ENCODE peak calls at places on chromosome 18, in four cellular contexts. Y is IMR-90, K is K562, I is GM12878. R is an unnamed sample.

GRCh38 chr18:13235981-13236380 is 17.4 kb downstream of the LDLRAD4 start:
- DNase-seq in K (no peak), Y (no peak), I (no peak), R (no peak)

GRCh38 chr18:49861659-49862058 is 48.3 kb upstream of the ACAA2 start:
- DNase-seq in K (no peak), Y (no peak), I (no peak), R (peak)

GRCh38 chr18:47968721-47969120 is 38.3 kb upstream of the SMAD2 start:
- DNase-seq in K (no peak), I (no peak), Y (no peak), R (no peak)

GRCh38 chr18:45920367-45920766 is 46.8 kb downstream of the EPG5 start:
- DNase-seq in K (no peak), I (no peak), Y (peak), R (peak)

GRCh38 chr18:76621184-76621583 is 126.1 kb upstream of the ZNF516 start:
- DNase-seq in K (no peak), I (no peak), Y (peak), R (no peak)

GRCh38 chr18:49819768-49820662 is 6.7 kb upstream of the ACAA2 start:
- DNase-seq in Y (no peak), K (no peak), I (no peak), R (no peak)

GRCh38 chr18:48934400-48934707 is 16.4 kb downstream of the SMAD7 start:
- DNase-seq in K (no peak), Y (no peak), I (no peak), R (no peak)

GRCh38 chr18:32160547-32160946 is 29.3 kb upstream of the MEP1B start:
- DNase-seq in K (no peak), Y (no peak), I (no peak), R (no peak)

GRCh38 chr18:78893396-78894305 is 86.0 kb upstream of the SALL3 start:
- DNase-seq in K (no peak), I (no peak), Y (no peak), R (no peak)

GRCh38 chr18:56447972-56448371 is 190.4 kb downstream of the TXNL1 start:
- DNase-seq in I (no peak), K (no peak), Y (peak), R (no peak)

GRCh38 chr18:53991805-53992204 is 232.7 kb downstream of the MBD2 start:
- DNase-seq in I (no peak), K (no peak), Y (no peak), R (no peak)

GRCh38 chr18:44458777-44459176 is 221.9 kb upstream of the SETBP1 start:
- DNase-seq in I (no peak), Y (peak), K (no peak), R (peak)

DNA sequence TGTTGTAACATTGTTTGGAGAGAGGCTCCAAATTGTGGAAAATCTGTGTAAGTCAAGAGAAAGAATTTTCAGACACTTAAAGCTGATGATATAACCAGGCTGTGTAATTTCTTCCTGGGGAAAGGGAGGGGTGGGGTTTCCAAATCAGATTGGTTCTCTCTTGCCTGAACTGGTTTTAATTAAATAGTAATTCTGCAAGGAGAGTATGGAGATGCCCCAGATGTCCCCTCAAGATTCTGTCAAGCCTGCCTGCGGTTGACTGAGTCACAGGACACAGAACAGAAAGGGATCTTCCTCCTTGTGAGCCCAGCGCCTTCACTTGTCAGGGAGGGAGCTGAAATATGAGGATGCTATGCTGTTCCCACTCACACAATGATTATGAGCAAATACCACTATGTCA is 54.5 kb downstream of the C18orf63 start:
- DNase-seq in Y (no peak), K (no peak), I (no peak), R (no peak)
- TF ChIP-seq FOS in Y (no peak), K (no peak), I (no peak), R (no peak)

GRCh38 chr18:3340682-3341097 is 78.8 kb downstream of the MYL12B start:
- DNase-seq in Y (peak), K (peak), I (no peak), R (peak)
- H2AFZ ChIP-seq in Y (no peak), K (peak), I (no peak), R (peak)

GRCh38 chr18:6333981-6334380 is 80.7 kb downstream of the L3MBTL4 start:
- DNase-seq in Y (no peak), I (no peak), K (no peak), R (no peak)

GRCh38 chr18:6336239-6336638 is 78.5 kb downstream of the L3MBTL4 start:
- DNase-seq in K (no peak), Y (no peak), I (no peak), R (no peak)

GRCh38 chr18:6327895-6328623 is 86.7 kb downstream of the L3MBTL4 start:
- DNase-seq in I (no peak), Y (no peak), K (no peak), R (no peak)

GRCh38 chr18:6328624-6329016 is 86.1 kb downstream of the L3MBTL4 start:
- DNase-seq in Y (no peak), K (no peak), I (no peak), R (no peak)

GRCh38 chr18:6331872-6332271 is 82.8 kb downstream of the L3MBTL4 start:
- DNase-seq in K (no peak), Y (no peak), I (no peak), R (no peak)
- TF ChIP-seq FOS in K (no peak), Y (no peak), I (no peak), R (no peak)

GRCh38 chr18:26104037-26104436 is 13.6 kb upstream of the SS18 start:
- DNase-seq in Y (no peak), I (no peak), K (no peak), R (no peak)

DNA sequence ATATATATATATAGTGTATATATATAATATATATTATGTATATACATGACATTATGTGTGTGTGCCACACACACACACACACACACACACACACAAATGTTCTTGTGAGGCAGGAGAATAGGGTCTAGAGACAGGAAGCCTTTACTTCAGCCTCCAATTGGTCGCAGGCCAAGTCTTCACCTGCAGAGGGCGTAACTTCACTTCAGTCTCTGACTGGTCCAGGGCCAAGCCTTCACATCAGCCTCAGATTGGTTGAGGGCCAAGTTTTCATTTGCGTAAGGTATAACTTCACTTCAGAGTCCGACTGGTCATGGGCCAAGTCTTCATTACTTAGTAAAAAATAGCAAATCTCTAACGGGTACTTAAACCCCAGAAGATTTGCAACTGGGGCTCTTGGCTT is 13.2 kb upstream of the SS18 start:
- DNase-seq in Y (no peak), I (no peak), K (peak), R (no peak)
- H2AFZ ChIP-seq in Y (no peak), I (no peak), K (no peak), R (no peak)

GRCh38 chr18:596288-596881 is 403 bp upstream of the CLUL1 start:
- DNase-seq in Y (no peak), I (no peak), K (peak), R (no peak)
- TF ChIP-seq FOS in Y (no peak), I (no peak), K (no peak), R (no peak)

GRCh38 chr18:63962137-63962536 is 7.7 kb upstream of the SERPINB8 start:
- DNase-seq in Y (no peak), I (no peak), K (no peak), R (peak)

GRCh38 chr18:63961430-63961980 is 8.4 kb upstream of the SERPINB8 start:
- DNase-seq in I (no peak), K (no peak), Y (no peak), R (no peak)

GRCh38 chr18:63964908-63965307 is 5.0 kb upstream of the SERPINB8 start:
- DNase-seq in Y (no peak), I (no peak), K (no peak), R (no peak)

GRCh38 chr18:63963610-63964256 is 6.1 kb upstream of the SERPINB8 start:
- DNase-seq in K (no peak), Y (peak), I (no peak), R (peak)

DNA sequence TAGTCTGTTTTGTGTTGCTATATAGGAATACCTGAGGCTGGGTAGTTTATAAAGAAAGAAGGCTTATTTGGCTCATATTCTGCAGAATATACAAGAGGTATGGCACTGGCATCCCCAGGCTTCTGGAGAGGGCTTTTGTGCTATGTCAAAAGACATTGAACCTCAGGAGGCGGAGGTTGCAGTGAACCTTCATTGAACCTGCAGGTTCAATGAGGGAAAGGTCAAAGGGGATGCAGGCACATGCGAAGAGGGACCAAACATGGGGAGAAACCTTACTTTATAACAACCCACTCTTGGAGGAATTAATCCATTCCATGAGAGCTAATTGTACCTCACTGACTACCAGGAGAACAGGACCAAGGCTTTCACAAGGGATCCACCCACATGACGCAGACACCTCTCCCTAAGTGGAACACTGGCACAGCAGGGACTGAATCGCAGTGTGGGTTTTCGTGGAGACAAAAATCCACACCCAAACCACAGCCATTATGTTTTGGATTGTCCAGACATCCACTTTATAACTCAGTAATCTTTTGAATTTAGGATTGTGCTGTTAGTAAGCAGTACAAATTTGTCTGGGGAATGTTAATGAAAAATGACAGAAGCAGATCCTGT is 4.1 kb upstream of the SERPINB8 start:
- DNase-seq in I (no peak), Y (no peak), K (no peak), R (no peak)
- H2AFZ ChIP-seq in I (no peak), Y (no peak), K (no peak), R (no peak)

DNA sequence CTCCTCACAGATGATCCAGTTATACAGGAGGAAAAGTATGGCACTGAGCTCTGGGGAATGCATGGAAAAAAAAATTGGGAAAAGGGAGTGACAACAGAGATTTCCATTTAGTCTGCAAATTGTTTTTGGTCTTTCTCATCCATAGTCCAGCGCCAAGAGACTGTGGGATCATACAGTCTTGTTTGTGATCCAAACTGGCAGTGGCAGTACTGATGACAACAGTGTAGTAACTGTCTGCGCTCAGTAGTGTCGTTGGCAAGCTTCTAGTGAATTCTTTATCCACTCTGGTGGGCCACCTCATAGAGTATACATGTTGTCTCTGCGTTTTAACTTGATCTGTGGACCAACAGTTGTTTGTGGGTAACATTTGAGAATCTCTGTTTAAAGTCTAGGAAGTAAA is 37.9 kb downstream of the GALNT1 start:
- DNase-seq in Y (no peak), I (no peak), K (no peak), R (peak)
- TF ChIP-seq FOS in Y (no peak), I (no peak), K (no peak), R (no peak)

GRCh38 chr18:6757966-6758365 is 28.4 kb downstream of the ARHGAP28 start:
- DNase-seq in I (no peak), Y (peak), K (no peak), R (no peak)
- H2AFZ ChIP-seq in I (no peak), Y (no peak), K (no peak), R (no peak)

DNA sequence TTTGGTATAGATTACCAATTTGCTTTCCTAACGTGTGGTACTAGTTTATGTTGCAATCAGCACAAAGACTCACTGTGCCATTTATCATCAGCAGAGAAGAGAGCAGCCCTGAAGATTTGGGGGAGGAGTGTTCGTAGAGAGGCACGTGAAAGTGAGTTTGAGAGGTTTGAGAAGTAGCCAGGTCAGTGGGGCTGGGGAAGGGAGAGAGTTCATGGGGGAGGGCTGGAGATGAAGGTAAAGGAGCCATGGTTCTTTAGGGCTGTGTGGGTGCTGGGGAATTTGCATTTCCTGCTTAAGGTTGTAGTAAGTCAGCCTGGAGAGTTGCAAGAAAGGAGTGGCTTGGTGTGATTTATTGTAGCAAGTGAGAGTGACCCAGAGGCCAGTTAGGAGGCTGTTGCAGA is 172.0 kb downstream of the NEDD4L start:
- DNase-seq in K (no peak), Y (no peak), I (no peak), R (no peak)
- TF ChIP-seq FOS in K (no peak), Y (no peak), I (no peak), R (no peak)

DNA sequence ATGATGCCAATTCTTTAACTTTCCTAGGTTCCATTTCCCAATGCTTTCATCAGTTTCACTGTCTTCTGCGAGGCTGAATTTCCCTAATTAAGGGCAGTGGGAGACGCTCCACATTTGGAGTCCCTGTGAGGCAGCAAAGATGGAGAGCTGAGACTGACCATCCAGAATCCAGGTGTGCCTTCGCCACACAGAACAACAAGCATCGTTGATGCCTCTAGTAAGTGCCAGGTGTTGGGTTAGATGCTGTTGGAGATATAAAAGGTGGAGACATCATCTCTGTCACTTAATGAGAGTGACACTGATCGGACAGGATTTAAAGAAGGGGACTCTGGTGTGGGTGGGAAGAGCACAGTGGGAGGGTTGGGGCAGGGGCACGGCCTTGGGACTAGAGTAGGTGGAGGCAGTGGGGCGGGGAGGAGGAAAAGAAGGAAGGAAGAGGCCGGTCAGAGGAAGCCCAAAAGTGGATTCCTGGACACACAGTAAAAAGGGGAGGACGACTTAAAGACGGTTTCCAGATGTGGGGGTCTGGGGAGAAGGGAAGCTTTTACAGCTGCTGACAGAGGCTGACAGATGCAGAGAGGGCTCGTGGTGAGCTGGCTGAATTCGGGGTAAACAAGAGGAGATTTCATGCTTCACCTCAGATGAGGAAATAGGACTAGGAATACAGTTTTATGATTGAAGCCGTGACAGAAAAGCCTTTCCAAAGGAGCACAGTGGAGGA is 113.0 kb downstream of the BCL2 start:
- DNase-seq in K (no peak), Y (no peak), I (no peak), R (no peak)
- H2AFZ ChIP-seq in K (peak), Y (peak), I (no peak), R (no peak)